ENCODE peak calls at places on chromosomes 13 and 19, in nine cellular contexts. M is kidney epithelial cell; A is cardiac fibroblast; I is heart right ventricle; L is IMR-90; D is activated CD8-positive, alpha-beta T cell treated with anti-CD3 and anti-CD28 coated beads for 36 hours; N is tibial artery; W is A549; E is epithelial cell of esophagus. G is an unnamed sample.

GRCh38 chr13:48159436-48160225 is 64.7 kb upstream of the MED4 start:
- DNase-seq in M (peak; percentile 45), A (peak; percentile 31), I (no peak), L (no peak), D (peak; percentile 53), N (no peak), W (no peak), E (peak; percentile 77), G (no peak)

GRCh38 chr19:21694171-21694906 is 73.0 kb downstream of the ZNF100 start:
- DNase-seq in M (no peak), A (no peak), I (no peak), L (no peak), D (no peak), N (no peak), W (no peak), E (no peak), G (no peak)

GRCh38 chr13:36858285-36858684 is 39.3 kb downstream of the RFXAP start:
- DNase-seq in M (no peak), A (peak; percentile 74), I (no peak), L (peak; percentile 65), D (no peak), N (no peak), W (peak; percentile 53), E (peak; percentile 59), G (no peak)

GRCh38 chr13:20728579-20729300 is 25.2 kb downstream of the IL17D start:
- DNase-seq in M (no peak), A (no peak), I (no peak), L (no peak), D (no peak), N (no peak), W (no peak), E (no peak), G (no peak)

GRCh38 chr19:45076851-45077730 is 813 bp upstream of the ZNF296 start:
- DNase-seq in M (no peak), A (no peak), I (no peak), L (no peak), D (no peak), N (no peak), W (no peak), E (no peak), G (no peak)

GRCh38 chr13:107551521-107551920 is 663.8 kb downstream of the LIG4 start:
- DNase-seq in M (no peak), A (no peak), I (no peak), L (no peak), D (no peak), N (no peak), W (no peak), E (no peak), G (no peak)

GRCh38 chr19:53980553-53981407 is 10.7 kb upstream of the CACNG6 start:
- DNase-seq in M (no peak), A (peak; percentile 87), I (no peak), L (peak; percentile 19), D (no peak), N (no peak), W (peak; percentile 99), E (no peak), G (no peak)

GRCh38 chr19:33668968-33669367 is 47.2 kb downstream of the CHST8 start:
- DNase-seq in M (no peak), A (no peak), I (no peak), L (no peak), D (no peak), N (no peak), W (no peak), E (no peak), G (no peak)

GRCh38 chr13:94549241-94550029 is 46.5 kb downstream of the TGDS start:
- DNase-seq in M (peak; percentile 77), A (peak; percentile 97), I (peak; percentile 91), L (peak; percentile 96), D (peak; percentile 95), N (peak; percentile 95), W (peak; percentile 94), E (peak; percentile 93), G (peak; percentile 90)
- TF ChIP-seq CTCF in M (peak; percentile 1), A (no peak), I (no peak), L (no peak), D (no peak), N (peak; percentile 32), W (no peak), E (no peak), G (no peak)

GRCh38 chr19:13100031-13100588 is 2.5 kb downstream of the LYL1 start:
- DNase-seq in M (no peak), A (peak; percentile 22), I (no peak), L (no peak), D (peak; percentile 83), N (peak; percentile 66), W (peak; percentile 19), E (no peak), G (peak; percentile 82)

GRCh38 chr19:13102416-13102665 is 317 bp downstream of the LYL1 start:
- DNase-seq in M (no peak), A (peak; percentile 53), I (no peak), L (no peak), D (no peak), N (no peak), W (no peak), E (no peak), G (no peak)

GRCh38 chr19:13099073-13099999 is 3.3 kb downstream of the LYL1 start:
- DNase-seq in M (no peak), A (peak; percentile 64), I (peak; percentile 82), L (no peak), D (peak; percentile 86), N (peak; percentile 82), W (no peak), E (peak; percentile 73), G (peak; percentile 74)

GRCh38 chr19:13101590-13102415 is 855 bp downstream of the LYL1 start:
- DNase-seq in M (no peak), A (no peak), I (no peak), L (no peak), D (no peak), N (no peak), W (no peak), E (no peak), G (no peak)

DNA sequence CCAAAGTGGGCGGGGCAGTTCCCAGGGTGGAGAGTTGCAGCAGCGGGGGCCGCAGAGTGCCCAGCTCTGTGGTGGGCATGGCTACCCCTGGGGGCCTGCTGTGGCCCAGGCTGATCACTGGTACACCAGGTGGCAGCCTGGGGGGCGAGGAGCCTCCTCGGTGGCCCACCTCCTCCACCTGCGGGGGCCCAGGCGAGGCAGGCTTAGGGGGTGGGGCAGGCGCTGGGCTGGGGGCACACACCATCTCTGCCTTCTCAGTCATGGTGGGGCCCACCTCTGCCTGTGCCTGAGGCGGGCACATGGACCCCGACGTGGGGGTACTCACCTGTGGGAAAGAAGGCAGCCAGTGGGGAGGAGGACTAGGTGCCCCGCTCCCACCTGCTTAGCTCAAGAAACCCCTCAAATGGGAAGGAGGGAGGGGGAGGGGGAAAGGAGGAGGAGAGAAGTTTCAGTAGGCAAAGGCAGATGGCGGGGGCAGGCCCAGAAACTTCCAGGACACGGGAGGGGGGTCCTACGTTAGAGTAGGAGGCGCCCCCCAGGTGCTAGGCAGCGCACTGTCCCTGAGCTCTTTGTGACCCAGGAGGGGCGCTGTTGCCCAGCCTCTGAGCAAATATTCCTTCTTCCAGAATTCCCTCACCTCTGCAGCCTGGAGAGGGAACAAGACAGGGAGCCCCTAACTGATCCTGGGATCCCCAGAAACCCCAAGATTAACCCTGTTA is 1.6 kb downstream of the LYL1 start:
- DNase-seq in M (no peak), A (no peak), I (no peak), L (no peak), D (no peak), N (peak; percentile 69), W (peak; percentile 24), E (no peak), G (no peak)
- TF ChIP-seq CTCF in M (peak; percentile 35), A (peak; percentile 28), I (no peak), L (peak; percentile 35), D (no peak), N (no peak), W (no peak), E (peak; percentile 15), G (no peak)

GRCh38 chr19:40596608-40597328 is 4.4 kb upstream of the LTBP4 start:
- DNase-seq in M (no peak), A (peak; percentile 63), I (peak; percentile 69), L (peak; percentile 59), D (no peak), N (peak; percentile 77), W (peak; percentile 89), E (peak; percentile 40), G (no peak)

GRCh38 chr19:40599331-40600085 is 1.7 kb upstream of the LTBP4 start:
- DNase-seq in M (no peak), A (no peak), I (peak; percentile 37), L (no peak), D (no peak), N (peak; percentile 83), W (no peak), E (peak; percentile 40), G (no peak)

GRCh38 chr19:40598121-40598917 is 2.9 kb upstream of the LTBP4 start:
- DNase-seq in M (no peak), A (peak; percentile 87), I (peak; percentile 90), L (peak; percentile 87), D (peak; percentile 88), N (peak; percentile 93), W (peak; percentile 97), E (peak; percentile 88), G (peak; percentile 86)

GRCh38 chr19:40598918-40599307 is 2.3 kb upstream of the LTBP4 start:
- DNase-seq in M (no peak), A (no peak), I (no peak), L (no peak), D (no peak), N (peak; percentile 69), W (no peak), E (no peak), G (no peak)

GRCh38 chr19:40597329-40597838 is 3.8 kb upstream of the LTBP4 start:
- DNase-seq in M (no peak), A (no peak), I (no peak), L (no peak), D (no peak), N (no peak), W (no peak), E (no peak), G (no peak)
- TF ChIP-seq CTCF in M (no peak), A (no peak), I (no peak), L (no peak), D (no peak), N (no peak), W (no peak), E (no peak), G (no peak)

GRCh38 chr13:100983111-100983510 is 308.5 kb upstream of the TMTC4 start:
- DNase-seq in M (no peak), A (no peak), I (no peak), L (no peak), D (no peak), N (no peak), W (no peak), E (no peak), G (no peak)

GRCh38 chr13:100984349-100984748 is 309.8 kb upstream of the TMTC4 start:
- DNase-seq in M (no peak), A (no peak), I (no peak), L (no peak), D (no peak), N (no peak), W (no peak), E (peak; percentile 4), G (no peak)

GRCh38 chr13:100989424-100989823 is 314.8 kb upstream of the TMTC4 start:
- DNase-seq in M (no peak), A (no peak), I (no peak), L (no peak), D (no peak), N (no peak), W (no peak), E (no peak), G (no peak)

GRCh38 chr13:100986571-100986970 is 312.0 kb upstream of the TMTC4 start:
- DNase-seq in M (no peak), A (no peak), I (no peak), L (no peak), D (no peak), N (no peak), W (no peak), E (no peak), G (no peak)

DNA sequence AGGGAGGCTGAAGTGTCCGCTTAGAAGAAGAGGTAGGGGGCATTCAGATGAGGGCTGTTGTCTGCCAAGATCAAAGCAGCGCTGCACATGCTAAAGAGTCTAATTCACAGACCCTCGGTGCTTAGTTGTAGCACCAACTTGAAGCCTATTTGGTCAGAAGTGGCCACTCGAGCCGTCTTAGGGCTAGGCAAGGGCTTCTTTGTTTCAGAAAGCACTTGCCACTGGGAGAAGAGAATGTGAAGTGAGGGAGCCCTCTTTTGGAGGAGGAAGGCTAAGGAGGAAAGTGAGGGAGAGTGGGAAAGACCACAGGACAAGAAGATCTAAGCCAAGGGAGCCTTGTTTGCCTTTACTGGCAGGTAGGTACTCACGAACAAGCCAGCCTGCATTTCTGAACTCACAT is 313.4 kb upstream of the TMTC4 start:
- DNase-seq in M (no peak), A (peak; percentile 42), I (no peak), L (peak; percentile 26), D (no peak), N (no peak), W (peak; percentile 1), E (peak; percentile 21), G (no peak)
- TF ChIP-seq CTCF in M (peak; percentile 14), A (no peak), I (no peak), L (peak; percentile 50), D (no peak), N (no peak), W (no peak), E (peak; percentile 44), G (no peak)